ENCODE peak calls at places on chromosomes 3 and 15, in five cellular contexts. X is left ventricle myocardium inferior, G is fibroblast of lung, J is neuronal stem cell, Z is WERI-Rb-1. D is an unnamed sample.
A peak's percentile ranks its signal among the peaks of the same experiment; 100 is the strongest.

GRCh38 chr15:95988574-95988887 is 342.0 kb upstream of the NR2F2 start:
- DNase-seq in X (no peak), G (no peak), J (no peak), Z (no peak), D (no peak)

GRCh38 chr15:87033056-87033455 is 953.4 kb downstream of the AGBL1 start:
- DNase-seq in X (no peak), J (no peak), G (no peak), Z (peak; percentile 35), D (no peak)

GRCh38 chr15:69469467-69470191 is 17.0 kb downstream of the RPLP1 start:
- DNase-seq in G (peak; percentile 65), Z (no peak), X (no peak), J (no peak), D (peak; percentile 26)

GRCh38 chr3:50529996-50530706 is 26.7 kb upstream of the CACNA2D2 start:
- DNase-seq in G (no peak), J (no peak), X (no peak), Z (no peak), D (peak; percentile 66)

GRCh38 chr15:67107014-67107812 is 41.8 kb downstream of the SMAD3 start:
- DNase-seq in G (peak; percentile 100), J (no peak), X (peak; percentile 50), Z (no peak), D (no peak)

GRCh38 chr3:110598847-110599490 is 472.6 kb upstream of the NECTIN3 start:
- DNase-seq in X (no peak), J (no peak), G (peak; percentile 73), Z (no peak), D (no peak)

GRCh38 chr3:152127058-152127457 is 141.7 kb upstream of the MBNL1 start:
- DNase-seq in X (no peak), Z (no peak), G (no peak), J (no peak), D (no peak)

GRCh38 chr3:96266395-96267187 is 547.8 kb upstream of the EPHA6 start:
- DNase-seq in Z (no peak), X (no peak), J (no peak), G (peak; percentile 67), D (no peak)

GRCh38 chr3:21979706-21980105 is 228.7 kb upstream of the ZNF385D start:
- DNase-seq in G (peak; percentile 79), X (no peak), Z (no peak), J (no peak), D (no peak)

GRCh38 chr15:73909616-73910015 is 16.6 kb upstream of the LOXL1 start:
- DNase-seq in J (no peak), G (no peak), Z (no peak), X (no peak), D (no peak)

GRCh38 chr3:194906970-194907629 is 221.4 kb downstream of the FAM43A start:
- DNase-seq in G (no peak), J (no peak), X (no peak), Z (no peak), D (no peak)

GRCh38 chr3:106281231-106281630 is 412.4 kb upstream of the CBLB start:
- DNase-seq in J (no peak), X (no peak), G (peak; percentile 82), Z (peak; percentile 63), D (no peak)

GRCh38 chr3:157572559-157573270 is 69.5 kb upstream of the VEPH1 start:
- DNase-seq in G (peak; percentile 46), X (no peak), Z (peak; percentile 46), J (peak; percentile 43), D (peak; percentile 76)

GRCh38 chr3:170327040-170327808 is 30.3 kb upstream of the SKIL start:
- DNase-seq in J (no peak), Z (no peak), X (no peak), G (no peak), D (no peak)

GRCh38 chr3:25664066-25664809 is 469 bp downstream of the TOP2B start:
- DNase-seq in G (peak; percentile 72), X (peak; percentile 73), J (peak; percentile 68), Z (peak; percentile 73), D (peak; percentile 87)

GRCh38 chr15:100781961-100782525 is 97.6 kb upstream of the ALDH1A3 start:
- DNase-seq in Z (no peak), J (no peak), X (no peak), G (no peak), D (peak; percentile 44)

GRCh38 chr15:99101501-99101900 is 3.4 kb upstream of the SYNM start:
- DNase-seq in Z (no peak), X (no peak), G (no peak), J (no peak), D (no peak)

GRCh38 chr3:122642935-122643334 is 37.7 kb upstream of the PARP14 start:
- DNase-seq in X (no peak), G (no peak), Z (no peak), J (no peak), D (no peak)

GRCh38 chr3:52277972-52278509 is 408 bp downstream of the WDR82 start:
- DNase-seq in X (no peak), G (peak; percentile 44), Z (no peak), J (no peak), D (peak; percentile 85)

GRCh38 chr3:127445581-127446368 is 144.8 kb downstream of the TPRA1 start:
- DNase-seq in G (no peak), X (no peak), Z (no peak), J (no peak), D (peak; percentile 48)

GRCh38 chr3:140499114-140499757 is 178.6 kb upstream of the TRIM42 start:
- DNase-seq in X (no peak), J (no peak), G (peak; percentile 23), Z (peak; percentile 15), D (no peak)

GRCh38 chr3:10338591-10339369 is 17.9 kb upstream of the SEC13 start:
- DNase-seq in J (no peak), Z (no peak), G (no peak), X (peak; percentile 3), D (no peak)

GRCh38 chr15:47885921-47886320 is 168.6 kb downstream of the SEMA6D start:
- DNase-seq in Z (no peak), J (no peak), X (no peak), G (peak; percentile 90), D (no peak)

GRCh38 chr3:98809561-98809960 is 46.4 kb downstream of the ST3GAL6 start:
- DNase-seq in G (no peak), Z (no peak), X (no peak), J (no peak), D (no peak)

GRCh38 chr3:42683875-42684593 is 1.3 kb upstream of the KLHL40 start:
- DNase-seq in G (peak; percentile 93), X (peak; percentile 75), Z (peak; percentile 5), J (no peak), D (no peak)

GRCh38 chr3:190533511-190534282 is 19.8 kb downstream of the IL1RAP start:
- DNase-seq in J (no peak), G (peak; percentile 100), X (peak; percentile 59), Z (no peak), D (no peak)

GRCh38 chr3:177835917-177836316 is 638.6 kb upstream of the TBL1XR1 start:
- DNase-seq in X (no peak), Z (no peak), J (no peak), G (peak; percentile 99), D (no peak)

GRCh38 chr3:174016186-174016585 is 618.6 kb downstream of the NLGN1 start:
- DNase-seq in G (peak; percentile 90), Z (no peak), X (no peak), J (no peak), D (no peak)

GRCh38 chr3:57060089-57060829 is at the start of gene SPATA12:
- DNase-seq in Z (no peak), G (peak; percentile 94), J (no peak), X (peak; percentile 33), D (peak; percentile 95)

GRCh38 chr3:141462176-141462859 is 24.5 kb upstream of the RASA2 start:
- DNase-seq in G (no peak), Z (no peak), X (no peak), J (no peak), D (no peak)

GRCh38 chr15:101528108-101528916 is 38.8 kb upstream of the PCSK6 start:
- DNase-seq in X (peak; percentile 71), G (no peak), J (no peak), Z (no peak), D (no peak)

GRCh38 chr3:11641683-11642407 is 1.9 kb downstream of the VGLL4 start:
- DNase-seq in J (no peak), X (no peak), G (peak; percentile 69), Z (no peak), D (no peak)

GRCh38 chr3:11642455-11643162 is 1.1 kb downstream of the VGLL4 start:
- DNase-seq in Z (peak; percentile 51), X (peak; percentile 83), J (peak; percentile 29), G (peak; percentile 81), D (peak; percentile 77)

GRCh38 chr3:11640009-11640673 is 3.6 kb downstream of the VGLL4 start:
- DNase-seq in G (no peak), J (no peak), Z (peak; percentile 55), X (no peak), D (no peak)

GRCh38 chr3:11641316-11641682 is 2.4 kb downstream of the VGLL4 start:
- DNase-seq in J (no peak), Z (no peak), X (no peak), G (no peak), D (no peak)

GRCh38 chr3:11643212-11644087 is at the start of gene VGLL4:
- DNase-seq in J (peak; percentile 84), X (peak; percentile 93), Z (peak; percentile 91), G (peak; percentile 97), D (peak; percentile 97)
- H3K4me3 ChIP-seq in J (peak within 1 kb of the TSS; percentile 99), X (peak within 1 kb of the TSS; percentile 79), Z (peak within 1 kb of the TSS; percentile 92), G (peak within 1 kb of the TSS; percentile 77), D (peak within 1 kb of the TSS; percentile 88)

GRCh38 chr3:111610189-111610588 is 15.0 kb upstream of the ZBED2 start:
- DNase-seq in J (no peak), G (peak; percentile 59), X (no peak), Z (no peak), D (no peak)
- H3K36me3 ChIP-seq in J (no peaks in the 10 kb centered on the region), G (no peaks in the 10 kb centered on the region), X (no peaks in the 10 kb centered on the region), Z (no peaks in the 10 kb centered on the region), D (no peaks in the 10 kb centered on the region)

DNA sequence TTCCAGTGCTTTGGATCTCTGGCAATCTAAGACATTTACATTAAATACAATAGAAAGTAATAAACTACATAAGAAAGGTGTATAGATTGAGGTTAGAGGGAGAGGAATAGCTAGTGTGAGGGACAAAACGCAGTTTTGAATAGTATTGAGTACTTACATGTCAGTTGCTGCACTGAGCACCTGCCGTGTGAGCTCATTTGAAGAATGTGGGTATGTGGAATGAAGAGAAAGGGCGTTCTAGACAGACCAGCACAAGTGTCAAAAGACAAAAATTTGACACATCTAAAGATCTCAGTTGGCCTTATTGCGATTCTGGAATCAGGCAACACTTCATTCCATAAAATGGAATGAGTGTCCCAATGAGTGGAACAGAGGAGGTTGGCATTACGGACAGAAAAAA is 769 bp upstream of the ICE2 start:
- DNase-seq in G (no peak), X (no peak), J (no peak), Z (no peak), D (no peak)
- H3K4me3 ChIP-seq in G (peak overlapping the region; percentile 72), X (peak overlapping the region; percentile 92), J (no peak overlapping the region), Z (peak overlapping the region; percentile 78), D (peak overlapping the region; percentile 90)

GRCh38 chr15:89315375-89315929 is 19.2 kb downstream of the POLG start:
- DNase-seq in X (no peak), G (no peak), Z (no peak), J (no peak), D (no peak)
- H3K36me3 ChIP-seq in X (peaks cover 57% of the 10 kb centered on the region), G (peaks cover 10% of the 10 kb centered on the region), Z (peaks cover 85% of the 10 kb centered on the region), J (peaks cover 98% of the 10 kb centered on the region), D (peaks cover 94% of the 10 kb centered on the region)

DNA sequence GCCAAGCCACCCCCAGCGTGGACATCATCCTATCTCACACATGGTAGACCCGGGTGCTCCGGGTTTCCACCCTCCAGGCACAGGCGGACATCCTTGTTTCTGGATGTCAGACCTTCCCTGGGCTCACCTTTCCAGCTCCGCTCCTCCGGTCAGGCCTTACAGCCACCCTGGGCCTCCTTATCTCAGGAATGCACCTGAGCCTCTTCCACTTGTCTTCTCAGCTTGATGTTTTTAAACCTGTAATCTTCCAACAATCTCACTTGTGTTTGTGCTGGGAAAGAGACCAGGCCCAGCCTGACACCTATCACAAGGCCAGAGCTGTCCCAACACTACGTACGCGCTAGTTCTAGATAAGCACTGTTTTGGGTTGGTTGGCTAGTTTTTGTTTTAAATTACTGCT is 53.9 kb downstream of the NIPA2 start:
- DNase-seq in J (no peak), G (no peak), Z (no peak), X (peak; percentile 5), D (peak; percentile 74)
- H3K4me3 ChIP-seq in J (no peak overlapping the region), G (no peak overlapping the region), Z (no peak overlapping the region), X (no peak overlapping the region), D (peak overlapping the region; percentile 59)

D was measured in endodermal cell.